ENCODE peak calls at places on chromosomes 12 and 14, in six cellular contexts. M, A, O, S, Q and E are unnamed samples.

GRCh38 chr12:107328442-107329133 is 235.2 kb upstream of the CRY1 start:
- DNase-seq in Q (no peak), O (peak), M (no peak), S (peak), A (no peak), E (no peak)

GRCh38 chr14:68470361-68470760 is 322.5 kb downstream of the ZFP36L1 start:
- DNase-seq in O (no peak), Q (no peak), A (no peak), M (no peak), S (no peak), E (no peak)

GRCh38 chr12:62903151-62903550 is 31.8 kb downstream of the PPM1H start:
- DNase-seq in S (no peak), O (no peak), M (no peak), Q (no peak), A (no peak), E (no peak)

GRCh38 chr14:51442513-51443175 is 202.6 kb downstream of the TMX1 start:
- DNase-seq in M (no peak), O (peak), A (no peak), Q (no peak), S (no peak), E (no peak)

GRCh38 chr14:63564318-63564717 is 21.1 kb upstream of the PPP2R5E start:
- DNase-seq in S (no peak), A (no peak), O (no peak), M (no peak), Q (no peak), E (no peak)

GRCh38 chr14:101371691-101372493 is 189.4 kb upstream of the DIO3 start:
- DNase-seq in S (no peak), A (no peak), O (no peak), Q (no peak), M (no peak), E (no peak)

GRCh38 chr14:53953828-53954550 is 2.6 kb downstream of the BMP4 start:
- DNase-seq in S (peak), O (no peak), M (peak), A (no peak), Q (peak), E (peak)

GRCh38 chr12:122023339-122024131 is 1.9 kb downstream of the BCL7A start:
- DNase-seq in Q (no peak), A (no peak), O (no peak), S (peak), M (peak), E (peak)

GRCh38 chr14:91047174-91047753 is 13.2 kb downstream of the RPS6KA5 start:
- DNase-seq in Q (no peak), M (no peak), S (peak), O (no peak), A (no peak), E (no peak)

GRCh38 chr12:108234155-108234554 is 105.0 kb downstream of the CMKLR1 start:
- DNase-seq in O (no peak), M (no peak), Q (no peak), A (no peak), S (peak), E (no peak)

GRCh38 chr14:99015833-99016232 is 256.2 kb downstream of the BCL11B start:
- DNase-seq in M (no peak), A (no peak), Q (no peak), S (no peak), O (no peak), E (no peak)

GRCh38 chr12:3137268-3137761 is 60.1 kb downstream of the TSPAN9 start:
- DNase-seq in O (no peak), M (no peak), S (peak), A (no peak), Q (no peak), E (peak)

GRCh38 chr12:57139796-57140649 is 7.4 kb downstream of the LRP1-AS start:
- DNase-seq in O (no peak), A (no peak), M (no peak), S (no peak), Q (no peak), E (no peak)

GRCh38 chr12:55743131-55743921 is 404 bp downstream of the GDF11 start:
- DNase-seq in M (peak), O (no peak), S (peak), A (no peak), Q (peak), E (peak)

GRCh38 chr14:85233756-85234545 is 296.0 kb upstream of the FLRT2 start:
- DNase-seq in S (no peak), O (peak), A (no peak), Q (no peak), M (no peak), E (no peak)

GRCh38 chr14:24331731-24332093 is 3.2 kb downstream of the ADCY4 start:
- DNase-seq in O (no peak), M (no peak), S (no peak), A (no peak), Q (peak), E (no peak)

GRCh38 chr14:102626530-102626929 is 34.1 kb downstream of the RCOR1 start:
- DNase-seq in O (no peak), Q (no peak), A (no peak), M (no peak), S (no peak), E (no peak)

GRCh38 chr12:70756118-70756517 is 118.9 kb upstream of the PTPRB start:
- DNase-seq in S (peak), Q (no peak), A (no peak), M (no peak), O (peak), E (no peak)

GRCh38 chr12:26116829-26117228 is 8.0 kb downstream of the BHLHE41 start:
- DNase-seq in A (no peak), O (no peak), S (no peak), Q (no peak), M (no peak), E (peak)

GRCh38 chr14:76951149-76951548 is 77.4 kb downstream of the IRF2BPL start:
- DNase-seq in O (no peak), A (no peak), M (no peak), S (no peak), Q (no peak), E (no peak)

GRCh38 chr12:24749171-24749570 is 199.7 kb downstream of the BCAT1 start:
- DNase-seq in O (no peak), Q (no peak), M (no peak), A (no peak), S (no peak), E (no peak)

GRCh38 chr12:75457191-75457590 is 23.4 kb upstream of the GLIPR1 start:
- DNase-seq in A (no peak), M (no peak), Q (no peak), O (no peak), S (no peak), E (no peak)

GRCh38 chr12:8034802-8035201 is 2.3 kb downstream of the FOXJ2 start:
- DNase-seq in S (no peak), M (no peak), A (no peak), Q (no peak), O (no peak), E (no peak)

GRCh38 chr14:100575266-100575995 is 11.8 kb downstream of the BEGAIN start:
- DNase-seq in O (no peak), S (no peak), M (no peak), Q (peak), A (no peak), E (no peak)

GRCh38 chr12:80041691-80042090 is 57.6 kb upstream of the OTOGL start:
- DNase-seq in O (peak), Q (no peak), M (no peak), S (peak), A (no peak), E (no peak)

GRCh38 chr12:93970892-93971688 is 177.3 kb upstream of the PLXNC1 start:
- DNase-seq in O (no peak), M (no peak), Q (no peak), A (no peak), S (no peak), E (no peak)

GRCh38 chr14:88168498-88169165 is 154.4 kb downstream of the KCNK10 start:
- DNase-seq in O (no peak), Q (no peak), S (peak), M (peak), A (no peak), E (peak)
- H3K4me3 ChIP-seq in O (no peak), Q (no peak), S (no peak), M (no peak), A (no peak), E (no peak)

GRCh38 chr12:51863363-51863920 is 14.9 kb upstream of the FIGNL2 start:
- DNase-seq in S (no peak), M (no peak), O (no peak), Q (no peak), A (no peak), E (no peak)
- H3K4me3 ChIP-seq in S (no peak), M (no peak), O (peak), Q (peak), A (peak), E (peak)

DNA sequence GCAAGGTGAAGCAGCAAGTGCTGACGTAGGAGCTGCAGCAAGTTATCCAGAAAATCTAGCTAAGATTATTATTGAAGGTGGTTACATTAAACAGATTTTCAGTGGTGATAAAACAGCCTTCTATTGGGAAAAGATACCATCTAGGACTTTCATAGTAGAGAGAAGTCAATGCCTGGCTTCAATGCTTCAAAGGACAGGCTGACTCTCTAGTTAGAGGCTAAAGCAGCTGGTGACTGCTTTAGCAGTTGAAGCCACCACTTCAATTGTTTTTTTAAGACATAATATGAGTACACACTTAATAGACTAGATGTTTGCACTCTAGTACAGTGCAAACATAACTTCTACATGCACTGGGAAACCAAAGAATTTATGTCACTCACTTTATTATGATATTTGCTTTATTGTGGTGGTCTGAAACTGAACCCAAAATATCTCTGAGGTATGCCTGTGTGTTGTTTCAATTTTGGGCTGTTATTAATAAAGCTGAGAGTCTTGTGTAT is 1026.9 kb upstream of the FOXG1 start:
- DNase-seq in O (no peak), A (no peak), S (no peak), Q (no peak), M (no peak), E (no peak)
- H3K4me3 ChIP-seq in O (no peak), A (no peak), S (no peak), Q (no peak), M (no peak), E (no peak)

GRCh38 chr14:89814126-89814525 is 140.4 kb downstream of the EFCAB11 start:
- DNase-seq in M (no peak), S (no peak), O (no peak), A (no peak), Q (no peak), E (no peak)

GRCh38 chr14:89807905-89808304 is 146.6 kb downstream of the EFCAB11 start:
- DNase-seq in A (no peak), S (no peak), Q (no peak), M (no peak), O (no peak), E (peak)

GRCh38 chr14:89810101-89810500 is 144.4 kb downstream of the EFCAB11 start:
- DNase-seq in S (no peak), O (no peak), A (no peak), Q (no peak), M (no peak), E (no peak)

GRCh38 chr14:89813485-89814080 is 140.9 kb downstream of the EFCAB11 start:
- DNase-seq in A (no peak), S (no peak), M (no peak), O (peak), Q (no peak), E (peak)
- H3K4me3 ChIP-seq in A (no peak), S (no peak), M (no peak), O (no peak), Q (no peak), E (no peak)

GRCh38 chr12:131828671-131829350 is 618 bp downstream of the MMP17 start:
- DNase-seq in A (no peak), M (no peak), S (peak), O (no peak), Q (peak), E (peak)
- H3K4me3 ChIP-seq in A (peak), M (no peak), S (peak), O (peak), Q (peak), E (peak)